ENCODE peak calls at places on chromosomes 7 and 10, in five cellular contexts. T is glutamatergic neuron, Z is left ventricle myocardium superior, I is AG09309, C is left colon. H is an unnamed sample.

GRCh38 chr10:125063256-125063945 is 97.0 kb downstream of the CTBP2 start:
- DNase-seq in T (no peak), Z (no peak), I (no peak), C (no peak), H (no peak)

GRCh38 chr10:69124558-69125121 is 662 bp downstream of the VPS26A start:
- DNase-seq in T (peak; percentile 32), Z (peak; percentile 54), I (no peak), C (peak; percentile 70), H (peak; percentile 40)

GRCh38 chr10:69503001-69503895 is 52.0 kb downstream of the TSPAN15 start:
- DNase-seq in T (no peak), Z (peak; percentile 9), I (no peak), C (no peak), H (no peak)

GRCh38 chr7:150835702-150836280 is 16.5 kb upstream of the AOC1 start:
- DNase-seq in T (no peak), Z (no peak), I (no peak), C (no peak), H (no peak)

GRCh38 chr7:142880886-142881505 is 4.5 kb downstream of the TRPV6 start:
- DNase-seq in T (no peak), Z (no peak), I (no peak), C (peak; percentile 20), H (peak; percentile 48)

GRCh38 chr7:74289018-74289659 is at the start of gene CLIP2:
- DNase-seq in T (peak; percentile 87), Z (peak; percentile 91), I (no peak), C (peak; percentile 75), H (peak; percentile 81)

GRCh38 chr7:77831481-77831880 is 32.9 kb downstream of the PHTF2 start:
- DNase-seq in T (no peak), Z (no peak), I (no peak), C (no peak), H (no peak)

GRCh38 chr7:7529328-7529727 is 6.3 kb downstream of the COL28A1 start:
- DNase-seq in T (no peak), Z (no peak), I (no peak), C (no peak), H (no peak)

GRCh38 chr10:11454958-11455566 is 156.4 kb downstream of the USP6NL start:
- DNase-seq in T (no peak), Z (no peak), I (no peak), C (no peak), H (no peak)

GRCh38 chr10:94545277-94546057 is at the start of gene HELLS:
- DNase-seq in T (peak; percentile 84), Z (peak; percentile 81), I (peak; percentile 29), C (peak; percentile 77), H (peak; percentile 85)

GRCh38 chr7:16874061-16874460 is 7.7 kb downstream of the AGR3 start:
- DNase-seq in T (no peak), Z (no peak), I (no peak), C (no peak), H (no peak)

GRCh38 chr7:414681-415560 is 104.7 kb downstream of the PDGFA start:
- DNase-seq in T (no peak), Z (peak; percentile 22), I (no peak), C (no peak), H (no peak)

GRCh38 chr10:29804025-29804852 is 169.5 kb upstream of the SVIL start:
- DNase-seq in T (no peak), Z (no peak), I (peak; percentile 25), C (peak; percentile 64), H (no peak)

GRCh38 chr10:26557641-26558014 is 119.5 kb downstream of the APBB1IP start:
- DNase-seq in T (no peak), Z (no peak), I (peak; percentile 55), C (no peak), H (no peak)

GRCh38 chr10:97065128-97065527 is 120.6 kb downstream of the SLIT1 start:
- DNase-seq in T (no peak), Z (no peak), I (no peak), C (no peak), H (no peak)

GRCh38 chr10:89785095-89785494 is 83.7 kb downstream of the KIF20B start:
- DNase-seq in T (no peak), Z (no peak), I (no peak), C (no peak), H (no peak)

GRCh38 chr7:143375298-143376034 is 5.7 kb upstream of the ZYX start:
- DNase-seq in T (no peak), Z (peak; percentile 28), I (no peak), C (no peak), H (no peak)

H was measured in nephron progenitor cell.